ENCODE peak calls at places on chromosomes 7 and 10, in ten cellular contexts. R, G, A, L, Z, F, Y, D, S and K are unnamed samples.

GRCh38 chr7:27793780-27794179 is 53.8 kb downstream of the TAX1BP1 start:
- DNase-seq in R (no peak), G (no peak), A (peak), L (no peak), Z (no peak), F (no peak), Y (no peak), D (no peak), S (no peak), K (no peak)

GRCh38 chr7:147547252-147547897 is 1043.2 kb upstream of the C7orf33 start:
- DNase-seq in R (no peak), G (no peak), A (peak), L (peak), Z (no peak), F (no peak), Y (peak), D (no peak), S (no peak), K (no peak)

GRCh38 chr7:108848486-108848885 is 278.8 kb downstream of the DNAJB9 start:
- DNase-seq in R (no peak), G (no peak), A (no peak), L (no peak), Z (no peak), F (no peak), Y (peak), D (no peak), S (no peak), K (no peak)

GRCh38 chr7:16071246-16071857 is 350.0 kb downstream of the CRPPA start:
- DNase-seq in R (peak), G (no peak), A (peak), L (no peak), Z (peak), F (no peak), Y (no peak), D (no peak), S (peak), K (no peak)

GRCh38 chr10:32348297-32349198 is 1.6 kb upstream of the EPC1 start:
- DNase-seq in R (no peak), G (no peak), A (no peak), L (no peak), Z (no peak), F (no peak), Y (no peak), D (no peak), S (no peak), K (no peak)

GRCh38 chr7:15674586-15674985 is 11.9 kb downstream of the MEOX2 start:
- DNase-seq in R (no peak), G (no peak), A (no peak), L (no peak), Z (no peak), F (no peak), Y (no peak), D (no peak), S (no peak), K (no peak)

GRCh38 chr10:103454026-103454425 is 1.9 kb upstream of the CALHM2 start:
- DNase-seq in R (no peak), G (no peak), A (no peak), L (no peak), Z (no peak), F (no peak), Y (no peak), D (no peak), S (no peak), K (no peak)

GRCh38 chr7:55523366-55523765 is 48.9 kb downstream of the VOPP1 start:
- DNase-seq in R (no peak), G (no peak), A (no peak), L (peak), Z (no peak), F (no peak), Y (no peak), D (no peak), S (no peak), K (no peak)

GRCh38 chr10:44811072-44811471 is 100.1 kb upstream of the TMEM72 start:
- DNase-seq in R (no peak), G (no peak), A (no peak), L (no peak), Z (no peak), F (no peak), Y (no peak), D (no peak), S (no peak), K (no peak)

GRCh38 chr7:157667261-157667660 is 330.5 kb downstream of the DNAJB6 start:
- DNase-seq in R (no peak), G (no peak), A (no peak), L (no peak), Z (no peak), F (no peak), Y (no peak), D (no peak), S (no peak), K (no peak)

GRCh38 chr7:153891990-153892389 is 160.2 kb upstream of the DPP6 start:
- DNase-seq in R (no peak), G (no peak), A (no peak), L (no peak), Z (no peak), F (no peak), Y (no peak), D (no peak), S (no peak), K (no peak)

GRCh38 chr7:141568227-141568626 is 17.0 kb downstream of the AGK start:
- DNase-seq in R (no peak), G (no peak), A (no peak), L (no peak), Z (no peak), F (no peak), Y (no peak), D (no peak), S (no peak), K (no peak)

GRCh38 chr7:123635551-123636359 is 19.9 kb upstream of the LMOD2 start:
- DNase-seq in R (no peak), G (no peak), A (peak), L (no peak), Z (no peak), F (no peak), Y (no peak), D (no peak), S (no peak), K (no peak)

GRCh38 chr10:12042409-12042796 is 206 bp downstream of the UPF2 start:
- DNase-seq in R (peak), G (peak), A (peak), L (peak), Z (no peak), F (peak), Y (no peak), D (peak), S (no peak), K (peak)

GRCh38 chr7:2687881-2688318 is at the start of gene AMZ1:
- DNase-seq in R (peak), G (no peak), A (no peak), L (no peak), Z (no peak), F (no peak), Y (no peak), D (no peak), S (no peak), K (no peak)

GRCh38 chr7:66939325-66939724 is 18.3 kb downstream of the TMEM248 start:
- DNase-seq in R (no peak), G (no peak), A (no peak), L (no peak), Z (no peak), F (no peak), Y (no peak), D (no peak), S (no peak), K (no peak)

GRCh38 chr7:157771-158251 is 34.6 kb upstream of the FAM20C start:
- DNase-seq in R (no peak), G (no peak), A (no peak), L (no peak), Z (no peak), F (no peak), Y (no peak), D (no peak), S (no peak), K (no peak)

GRCh38 chr10:61451357-61451756 is 1.8 kb downstream of the TMEM26 start:
- DNase-seq in R (no peak), G (no peak), A (no peak), L (no peak), Z (no peak), F (no peak), Y (no peak), D (no peak), S (no peak), K (no peak)

GRCh38 chr10:61456095-61456789 is 3.1 kb upstream of the TMEM26 start:
- DNase-seq in R (no peak), G (no peak), A (no peak), L (no peak), Z (no peak), F (no peak), Y (no peak), D (no peak), S (no peak), K (no peak)

GRCh38 chr10:61454541-61454940 is 1.4 kb upstream of the TMEM26 start:
- DNase-seq in R (no peak), G (no peak), A (no peak), L (no peak), Z (no peak), F (no peak), Y (no peak), D (no peak), S (no peak), K (no peak)

GRCh38 chr10:61452229-61452651 is 941 bp downstream of the TMEM26 start:
- DNase-seq in R (no peak), G (no peak), A (no peak), L (peak), Z (no peak), F (no peak), Y (peak), D (peak), S (no peak), K (no peak)

DNA sequence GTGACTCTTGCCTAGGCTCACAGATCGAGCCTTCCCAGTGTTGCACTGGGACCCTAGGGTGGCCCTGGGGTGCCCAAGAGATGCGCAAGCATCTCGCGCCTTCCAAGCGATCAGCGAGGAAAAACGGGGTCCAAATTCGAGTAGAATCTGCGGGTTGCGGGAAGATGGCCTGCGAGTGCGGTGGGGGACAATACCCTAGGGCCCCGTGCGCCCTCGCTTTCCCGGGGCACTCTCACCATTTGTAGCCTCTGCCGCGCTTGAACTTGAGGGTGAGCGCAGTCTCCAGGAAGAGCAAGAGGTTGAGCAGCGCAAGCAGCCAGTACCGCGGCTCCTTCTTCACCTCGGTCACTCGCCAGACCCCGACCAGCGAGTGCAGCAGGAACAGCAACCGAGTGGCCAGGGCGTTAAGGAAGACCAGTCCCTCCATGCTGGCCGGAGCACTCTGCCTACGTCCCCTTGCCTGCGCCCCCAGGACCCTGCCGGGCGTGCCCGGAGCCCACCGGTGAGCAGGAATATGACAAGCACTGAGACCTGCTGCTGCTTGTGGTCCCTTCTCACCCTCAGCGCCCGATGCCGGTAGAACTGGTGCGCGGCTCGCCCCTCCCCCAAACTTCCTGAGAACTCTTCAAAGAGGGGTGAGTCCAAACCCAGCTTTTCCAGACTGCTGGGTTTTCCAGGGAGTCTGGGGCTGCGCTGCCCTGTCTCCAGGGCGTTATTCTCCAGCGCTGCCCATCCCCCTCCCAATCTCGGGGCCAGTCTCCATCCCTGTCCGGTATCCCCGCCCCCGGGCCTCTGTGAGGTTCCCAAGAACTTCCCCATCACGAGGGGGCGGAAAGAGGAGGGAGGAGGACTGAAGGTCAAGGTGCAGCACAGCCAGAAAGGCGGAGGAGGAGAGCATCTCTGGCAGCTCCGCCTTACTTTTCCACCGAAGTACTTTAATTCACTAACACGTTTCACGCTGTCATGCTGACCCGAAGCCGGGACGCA is at the start of gene TMEM26:
- DNase-seq in R (no peak), G (peak), A (no peak), L (no peak), Z (no peak), F (peak), Y (peak), D (peak), S (no peak), K (peak)
- TF ChIP-seq CTCF in R (no peak), G (no peak), A (no peak), L (no peak), Z (no peak), F (no peak), Y (no peak), D (no peak), S (no peak), K (peak)

DNA sequence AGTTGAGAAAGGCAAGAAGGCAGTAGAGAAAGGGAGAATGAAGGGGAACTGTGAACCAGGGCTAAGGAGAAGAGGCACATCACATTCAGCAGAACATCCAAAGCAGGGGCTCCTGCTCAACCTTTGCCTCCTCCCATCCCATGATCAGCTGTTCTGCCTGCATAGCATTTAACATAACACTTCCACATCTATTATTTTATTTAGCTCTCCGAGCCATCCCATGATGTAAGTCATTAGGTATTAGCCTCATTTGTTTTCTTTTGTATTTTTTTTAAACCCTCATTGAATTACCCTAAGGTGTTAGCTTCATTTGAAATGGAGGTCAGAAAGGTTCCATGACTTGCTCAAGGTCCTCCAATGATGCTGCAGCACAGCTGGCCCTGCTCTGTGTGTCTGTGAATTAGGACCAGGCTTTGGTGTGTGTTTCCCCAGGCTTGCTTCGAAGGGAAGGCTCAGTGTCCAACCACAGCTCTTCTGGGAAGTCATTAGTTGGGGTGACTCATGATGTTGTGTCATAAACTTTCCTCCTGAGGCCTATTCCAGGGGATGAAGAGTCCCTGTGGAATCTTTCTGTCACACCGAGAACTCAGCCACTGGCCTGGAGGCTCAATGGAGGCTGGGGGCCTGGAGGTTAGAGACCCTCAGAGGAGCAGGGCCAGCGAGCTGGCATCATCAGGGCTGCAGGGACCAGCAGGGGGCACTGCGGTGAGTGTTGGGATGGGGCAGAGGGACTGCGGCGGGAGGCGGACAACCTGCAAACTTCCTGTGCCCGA is 16.5 kb downstream of the NPFFR1 start:
- DNase-seq in R (peak), G (no peak), A (peak), L (no peak), Z (peak), F (no peak), Y (peak), D (no peak), S (peak), K (no peak)
- TF ChIP-seq CTCF in R (peak), G (no peak), A (no peak), L (no peak), Z (peak), F (peak), Y (peak), D (no peak), S (peak), K (peak)

GRCh38 chr10:78605800-78606350 is 462.9 kb upstream of the ZMIZ1 start:
- DNase-seq in R (peak), G (no peak), A (peak), L (no peak), Z (peak), F (no peak), Y (peak), D (no peak), S (no peak), K (no peak)
- TF ChIP-seq CTCF in R (peak), G (no peak), A (peak), L (no peak), Z (peak), F (no peak), Y (peak), D (no peak), S (peak), K (no peak)

DNA sequence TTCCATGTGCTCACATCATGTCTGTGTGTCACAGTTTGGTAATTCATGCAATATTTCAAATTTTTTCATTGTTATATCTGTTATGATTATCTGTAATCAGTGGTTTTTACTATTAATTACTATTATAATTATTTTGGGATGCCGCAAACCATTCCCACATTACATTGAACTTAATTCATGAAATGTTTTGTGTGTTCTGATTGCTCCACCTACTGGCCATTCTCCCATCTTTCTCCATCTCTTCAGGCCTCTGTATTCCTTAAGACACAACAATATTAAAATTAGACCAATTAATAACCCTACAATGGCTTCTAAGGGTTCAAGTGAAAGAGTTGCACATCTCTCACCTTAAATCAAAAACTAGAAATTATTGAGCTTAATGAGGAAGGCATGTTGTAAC is 398.5 kb downstream of the PCDH15 start:
- DNase-seq in R (peak), G (no peak), A (peak), L (no peak), Z (no peak), F (no peak), Y (no peak), D (no peak), S (no peak), K (no peak)
- TF ChIP-seq CTCF in R (peak), G (peak), A (peak), L (no peak), Z (peak), F (peak), Y (peak), D (no peak), S (no peak), K (peak)

GRCh38 chr7:103748680-103749079 is 240.8 kb downstream of the RELN start:
- DNase-seq in R (no peak), G (no peak), A (no peak), L (no peak), Z (no peak), F (no peak), Y (no peak), D (no peak), S (no peak), K (no peak)

GRCh38 chr7:103751476-103751875 is 238.0 kb downstream of the RELN start:
- DNase-seq in R (no peak), G (no peak), A (no peak), L (no peak), Z (no peak), F (no peak), Y (no peak), D (no peak), S (no peak), K (no peak)

DNA sequence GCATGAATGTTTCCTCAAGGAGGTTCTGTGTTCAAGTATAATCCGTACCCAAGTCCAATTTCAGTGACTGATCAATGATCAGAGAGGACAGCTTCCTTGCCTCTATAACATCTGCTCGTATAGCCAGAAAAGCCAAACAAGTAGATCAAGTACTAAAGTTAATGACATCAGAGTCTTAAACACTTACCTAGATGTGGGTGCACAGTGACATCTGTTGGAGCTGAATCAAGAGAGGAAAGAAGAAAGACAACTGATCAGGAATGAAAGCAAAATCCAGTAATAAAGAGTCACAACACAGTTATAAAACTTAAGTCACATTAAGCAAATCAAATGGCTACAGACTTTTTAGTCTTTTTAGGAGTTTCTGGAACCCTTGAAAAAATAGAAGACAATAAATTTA is 236.5 kb downstream of the RELN start:
- DNase-seq in R (peak), G (no peak), A (peak), L (no peak), Z (no peak), F (no peak), Y (no peak), D (no peak), S (no peak), K (no peak)
- TF ChIP-seq CTCF in R (no peak), G (no peak), A (peak), L (no peak), Z (peak), F (no peak), Y (no peak), D (no peak), S (no peak), K (no peak)